ENCODE peak calls at places on chromosomes 4 and X, in nine cellular contexts. E is Daoy; D is aorta; N is HFFc6; F is CD4-positive, alpha-beta T cell; A is T-helper 2 cell; K is fibroblast of mammary gland; B is brain microvascular endothelial cell; Y is activated naive CD4-positive, alpha-beta T cell treated with Interleukin-2 at 50 U/mL for 16 hours. L is an unnamed sample.

GRCh38 chr4:13985824-13986223 is 358.3 kb upstream of the BOD1L1 start:
- DNase-seq in E (peak), D (no peak), N (no peak), F (no peak), A (no peak), K (peak), B (no peak), Y (no peak), L (peak)

GRCh38 chr4:37483610-37484009 is 202.6 kb downstream of the RELL1 start:
- DNase-seq in E (no peak), D (no peak), N (no peak), F (no peak), A (no peak), K (no peak), B (no peak), Y (no peak), L (no peak)

GRCh38 chr4:87179751-87180150 is 40.7 kb downstream of the KLHL8 start:
- DNase-seq in E (no peak), D (no peak), N (peak), F (no peak), A (no peak), K (peak), B (peak), Y (no peak), L (peak)

GRCh38 chrX:150205011-150205410 is 158.1 kb upstream of the MAMLD1 start:
- DNase-seq in E (no peak), D (no peak), N (no peak), F (no peak), A (no peak), K (peak), B (no peak), Y (no peak), L (no peak)

GRCh38 chrX:67555578-67556203 is 11.9 kb downstream of the AR start:
- DNase-seq in E (no peak), D (no peak), N (peak), F (no peak), A (no peak), K (peak), B (peak), Y (no peak), L (peak)

GRCh38 chrX:106611682-106612402 is at the start of gene RADX:
- DNase-seq in E (no peak), D (peak), N (peak), F (peak), A (peak), K (peak), B (peak), Y (peak), L (peak)

GRCh38 chrX:48703642-48704481 is 7.3 kb downstream of the SUV39H1 start:
- DNase-seq in E (peak), D (no peak), N (peak), F (no peak), A (no peak), K (peak), B (no peak), Y (no peak), L (peak)

GRCh38 chr4:124105212-124105611 is 607.3 kb downstream of the ANKRD50 start:
- DNase-seq in E (peak), D (no peak), N (no peak), F (no peak), A (no peak), K (peak), B (peak), Y (no peak), L (no peak)

GRCh38 chrX:133652185-133652584 is 236.9 kb upstream of the GPC4 start:
- DNase-seq in E (no peak), D (no peak), N (no peak), F (no peak), A (no peak), K (no peak), B (no peak), Y (no peak), L (no peak)

GRCh38 chr4:165118256-165118909 is 5.7 kb upstream of the TMEM192 start:
- DNase-seq in E (no peak), D (no peak), N (no peak), F (no peak), A (no peak), K (no peak), B (no peak), Y (no peak), L (no peak)

GRCh38 chrX:67543818-67544217 is at the start of gene AR:
- DNase-seq in E (no peak), D (peak), N (peak), F (no peak), A (no peak), K (peak), B (peak), Y (no peak), L (peak)

GRCh38 chrX:154712781-154713391 is 38.0 kb downstream of the GAB3 start:
- DNase-seq in E (peak), D (no peak), N (peak), F (no peak), A (no peak), K (peak), B (peak), Y (peak), L (peak)

GRCh38 chr4:102438396-102438795 is 62.8 kb upstream of the NFKB1 start:
- DNase-seq in E (peak), D (no peak), N (peak), F (no peak), A (no peak), K (peak), B (peak), Y (no peak), L (peak)

GRCh38 chrX:7941390-7942042 is 14.3 kb upstream of the PNPLA4 start:
- DNase-seq in E (no peak), D (no peak), N (no peak), F (no peak), A (no peak), K (peak), B (peak), Y (no peak), L (peak)

GRCh38 chrX:78514852-78515251 is 144.3 kb downstream of the RTL3 start:
- DNase-seq in E (no peak), D (no peak), N (no peak), F (no peak), A (no peak), K (peak), B (no peak), Y (peak), L (no peak)

GRCh38 chrX:143648705-143649104 is 12.8 kb upstream of the SLITRK4 start:
- DNase-seq in E (no peak), D (no peak), N (no peak), F (no peak), A (no peak), K (no peak), B (no peak), Y (no peak), L (no peak)

GRCh38 chrX:20913760-20914159 is 460.5 kb upstream of the CNKSR2 start:
- DNase-seq in E (no peak), D (no peak), N (no peak), F (no peak), A (no peak), K (peak), B (no peak), Y (no peak), L (no peak)

GRCh38 chr4:171956678-171957077 is 143.5 kb downstream of the GALNTL6 start:
- DNase-seq in E (no peak), D (no peak), N (no peak), F (no peak), A (no peak), K (no peak), B (no peak), Y (no peak), L (no peak)

GRCh38 chr4:31235961-31236360 is 515.8 kb downstream of the PCDH7 start:
- DNase-seq in E (no peak), D (no peak), N (no peak), F (no peak), A (no peak), K (no peak), B (no peak), Y (no peak), L (no peak)

GRCh38 chrX:50157545-50158125 is 43.2 kb downstream of the AKAP4 start:
- DNase-seq in E (peak), D (no peak), N (no peak), F (no peak), A (no peak), K (peak), B (peak), Y (no peak), L (peak)

GRCh38 chr4:52421811-52422213 is 237.3 kb downstream of the USP46 start:
- DNase-seq in E (no peak), D (no peak), N (no peak), F (no peak), A (no peak), K (peak), B (no peak), Y (no peak), L (no peak)

GRCh38 chr4:87116230-87116629 is 104.2 kb downstream of the KLHL8 start:
- DNase-seq in E (no peak), D (no peak), N (no peak), F (no peak), A (no peak), K (no peak), B (no peak), Y (no peak), L (peak)

GRCh38 chrX:48958635-48959094 is 1.3 kb upstream of the OTUD5 start:
- DNase-seq in E (peak), D (peak), N (peak), F (no peak), A (no peak), K (peak), B (peak), Y (peak), L (peak)

GRCh38 chr4:105126311-105127153 is 20.1 kb upstream of the TET2 start:
- DNase-seq in E (no peak), D (no peak), N (no peak), F (no peak), A (no peak), K (peak), B (no peak), Y (no peak), L (peak)

GRCh38 chr4:16865209-16865896 is 33.1 kb downstream of the LDB2 start:
- DNase-seq in E (no peak), D (no peak), N (no peak), F (no peak), A (no peak), K (no peak), B (no peak), Y (no peak), L (no peak)

GRCh38 chr4:78784255-78784654 is 8.1 kb downstream of the BMP2K start:
- DNase-seq in E (peak), D (no peak), N (peak), F (no peak), A (no peak), K (peak), B (peak), Y (no peak), L (peak)

GRCh38 chr4:174808119-174808518 is 20.9 kb downstream of the GLRA3 start:
- DNase-seq in E (no peak), D (no peak), N (no peak), F (no peak), A (no peak), K (no peak), B (no peak), Y (no peak), L (no peak)

GRCh38 chr4:26611879-26612278 is 28.0 kb downstream of the TBC1D19 start:
- DNase-seq in E (no peak), D (no peak), N (no peak), F (no peak), A (no peak), K (no peak), B (no peak), Y (no peak), L (no peak)

GRCh38 chrX:129836827-129837226 is 6.9 kb downstream of the ZDHHC9 start:
- DNase-seq in E (no peak), D (no peak), N (no peak), F (no peak), A (no peak), K (no peak), B (no peak), Y (no peak), L (no peak)